ENCODE peak calls at places on chromosome 4, in ten cellular contexts. I is ACHN; H is NCI-H1694; Y is IMR-90; A is esophagus squamous epithelium; U is left colon; P is stimulated activated CD8-positive, alpha-beta memory T cell treated with anti-CD3 and anti-CD28 coated beads, Interleukin-4, amount 100 ng/mL, for 1 hour; C is tibial artery; O is lower leg skin; Q is stimulated activated CD4-positive, alpha-beta T cell treated with anti-CD3 and anti-CD28 coated beads, Interleukin-15, amount 100 ng/mL, for 1 hour. F is an unnamed sample.

GRCh38 chr4:7408166-7408565 is 26.6 kb downstream of the PSAPL1 start:
- DNase-seq in Y (no peak), Q (no peak), I (no peak), H (no peak), A (no peak), P (no peak), U (no peak), O (no peak), C (no peak), F (no peak)

GRCh38 chr4:61507091-61507490 is 307.0 kb downstream of the ADGRL3 start:
- DNase-seq in Y (no peak), I (no peak), P (no peak), H (no peak), O (no peak), U (no peak), C (no peak), Q (no peak), A (no peak), F (no peak)

GRCh38 chr4:165974647-165975335 is 101.8 kb downstream of the TLL1 start:
- DNase-seq in A (no peak), P (no peak), C (no peak), O (no peak), Y (no peak), Q (no peak), H (no peak), U (no peak), I (no peak), F (no peak)

GRCh38 chr4:87420431-87420830 is 1.9 kb upstream of the NUDT9 start:
- DNase-seq in I (no peak), A (no peak), U (no peak), O (no peak), H (no peak), P (no peak), C (no peak), Y (no peak), Q (no peak), F (no peak)

GRCh38 chr4:144754562-144755410 is 108.8 kb downstream of the HHIP start:
- DNase-seq in U (no peak), H (no peak), Q (no peak), A (no peak), P (no peak), Y (peak), C (no peak), I (peak), O (no peak), F (no peak)

GRCh38 chr4:1985780-1986577 is 22.8 kb downstream of the NELFA start:
- DNase-seq in P (no peak), I (no peak), A (no peak), U (peak), Q (no peak), O (peak), Y (no peak), H (no peak), C (no peak), F (no peak)

GRCh38 chr4:14916554-14917304 is 85.6 kb upstream of the CPEB2 start:
- DNase-seq in O (peak), I (peak), C (no peak), U (no peak), Q (no peak), Y (peak), P (no peak), A (no peak), H (no peak), F (no peak)

GRCh38 chr4:140807491-140808257 is 51.5 kb upstream of the TBC1D9 start:
- DNase-seq in A (no peak), Y (peak), O (no peak), I (no peak), H (no peak), U (no peak), Q (no peak), C (no peak), P (no peak), F (no peak)

GRCh38 chr4:4455199-4455865 is 68.4 kb downstream of the NSG1 start:
- DNase-seq in Y (no peak), I (no peak), P (no peak), H (no peak), O (no peak), U (no peak), C (no peak), Q (no peak), A (no peak), F (no peak)

GRCh38 chr4:26992657-26993361 is 132.2 kb downstream of the STIM2 start:
- DNase-seq in Q (no peak), U (no peak), H (no peak), I (no peak), O (no peak), Y (peak), A (no peak), C (no peak), P (no peak), F (no peak)

GRCh38 chr4:139763668-139764067 is 98.0 kb downstream of the MGST2 start:
- DNase-seq in Y (no peak), Q (no peak), O (no peak), A (no peak), C (no peak), U (no peak), P (no peak), I (no peak), H (no peak), F (no peak)

GRCh38 chr4:138063581-138063980 is 178.6 kb downstream of the SLC7A11 start:
- DNase-seq in O (no peak), Y (no peak), Q (no peak), I (no peak), H (no peak), C (no peak), A (no peak), P (no peak), U (no peak), F (no peak)

GRCh38 chr4:107718351-107718965 is 1.6 kb downstream of the PAPSS1 start:
- DNase-seq in I (no peak), P (no peak), U (no peak), C (no peak), O (no peak), Q (no peak), Y (no peak), A (no peak), H (no peak), F (no peak)

GRCh38 chr4:73998040-73999011 is at the start of gene CXCL5:
- DNase-seq in Y (peak), I (no peak), C (no peak), A (no peak), U (no peak), O (peak), P (no peak), H (no peak), Q (no peak), F (peak)

GRCh38 chr4:129546531-129546930 is 450.6 kb downstream of the C4orf33 start:
- DNase-seq in Y (no peak), P (no peak), U (no peak), C (no peak), O (no peak), I (no peak), H (no peak), Q (no peak), A (no peak), F (no peak)

GRCh38 chr4:150588341-150588740 is 6.4 kb downstream of the MAB21L2 start:
- DNase-seq in Y (no peak), U (no peak), H (no peak), O (no peak), P (no peak), A (no peak), Q (no peak), C (no peak), I (no peak), F (no peak)

GRCh38 chr4:10079951-10080873 is 36.4 kb downstream of the WDR1 start:
- DNase-seq in Q (no peak), U (no peak), P (no peak), H (no peak), C (peak), A (no peak), I (no peak), O (peak), Y (no peak), F (peak)

GRCh38 chr4:71110499-71110898 is 117.0 kb downstream of the DCK start:
- DNase-seq in C (no peak), I (no peak), O (no peak), Q (no peak), A (no peak), H (no peak), P (no peak), U (no peak), Y (no peak), F (no peak)

GRCh38 chr4:81351653-81352455 is 119.9 kb downstream of the RASGEF1B start:
- DNase-seq in H (peak), C (peak), I (peak), A (no peak), O (peak), U (peak), P (peak), Q (peak), Y (peak), F (peak)

GRCh38 chr4:22897520-22898108 is 204.9 kb downstream of the GBA3 start:
- DNase-seq in Y (peak), U (no peak), C (no peak), I (peak), O (no peak), Q (no peak), A (no peak), H (peak), P (no peak), F (peak)

GRCh38 chr4:25307596-25307995 is 5.0 kb upstream of the ZCCHC4 start:
- DNase-seq in Q (no peak), I (no peak), H (no peak), O (no peak), Y (no peak), U (no peak), P (no peak), C (no peak), A (no peak), F (no peak)

GRCh38 chr4:41935652-41936021 is 408 bp downstream of the TMEM33 start:
- DNase-seq in C (no peak), A (no peak), H (no peak), O (no peak), P (no peak), Y (peak), I (no peak), Q (peak), U (no peak), F (no peak)

GRCh38 chr4:101806914-101807313 is 16.4 kb downstream of the BANK1 start:
- DNase-seq in Q (no peak), U (no peak), C (no peak), P (no peak), O (no peak), I (peak), H (peak), A (peak), Y (no peak), F (no peak)

GRCh38 chr4:21882050-21882839 is 66.3 kb downstream of the KCNIP4 start:
- DNase-seq in O (no peak), A (no peak), P (no peak), Q (no peak), I (no peak), U (no peak), C (no peak), H (no peak), Y (peak), F (no peak)

GRCh38 chr4:65007841-65008439 is 598.7 kb upstream of the TECRL start:
- DNase-seq in H (peak), O (no peak), I (peak), U (no peak), Q (no peak), A (no peak), Y (no peak), C (no peak), P (no peak), F (no peak)

GRCh38 chr4:115537387-115537786 is 424.0 kb upstream of the NDST4 start:
- DNase-seq in A (no peak), Y (no peak), P (no peak), I (peak), O (no peak), C (no peak), U (no peak), Q (no peak), H (no peak), F (no peak)

GRCh38 chr4:35325908-35326453 is 918.3 kb downstream of the ARAP2 start:
- DNase-seq in P (no peak), Y (no peak), C (no peak), O (no peak), H (no peak), I (no peak), U (no peak), A (no peak), Q (no peak), F (no peak)

GRCh38 chr4:25351777-25352421 is 25.2 kb upstream of the ANAPC4 start:
- DNase-seq in Q (no peak), O (no peak), U (no peak), A (no peak), P (no peak), H (no peak), Y (peak), I (peak), C (no peak), F (no peak)

GRCh38 chr4:125283702-125284279 is 31.0 kb upstream of the FAT4 start:
- DNase-seq in Y (peak), P (no peak), I (peak), A (no peak), Q (no peak), O (no peak), U (no peak), H (no peak), C (no peak), F (no peak)

GRCh38 chr4:25031077-25031606 is 396 bp upstream of the LGI2 start:
- DNase-seq in P (no peak), Q (no peak), U (no peak), I (no peak), H (peak), O (no peak), Y (no peak), A (no peak), C (peak), F (no peak)

GRCh38 chr4:173752610-173753009 is 222.6 kb upstream of the HAND2 start:
- DNase-seq in C (no peak), A (no peak), O (no peak), I (peak), Y (peak), U (no peak), H (no peak), P (no peak), Q (no peak), F (no peak)

GRCh38 chr4:7073526-7074390 is 5.9 kb upstream of the GRPEL1 start:
- DNase-seq in C (peak), Y (peak), I (peak), P (no peak), Q (no peak), O (peak), A (no peak), U (no peak), H (peak), F (no peak)

GRCh38 chr4:62449538-62449937 is 1249.4 kb downstream of the ADGRL3 start:
- DNase-seq in H (no peak), O (no peak), A (no peak), I (no peak), U (no peak), C (no peak), Y (no peak), Q (no peak), P (no peak), F (no peak)

GRCh38 chr4:655735-656151 is 18.3 kb downstream of the ATP5ME start:
- DNase-seq in U (no peak), Y (no peak), O (no peak), C (no peak), Q (no peak), A (no peak), I (no peak), P (no peak), H (no peak), F (no peak)

GRCh38 chr4:26320159-26320452 is 708 bp upstream of the RBPJ start:
- DNase-seq in Q (no peak), O (no peak), U (no peak), H (no peak), P (no peak), Y (peak), C (no peak), I (peak), A (no peak), F (no peak)

GRCh38 chr4:121764702-121765367 is at the start of gene SMIM43:
- DNase-seq in P (no peak), C (no peak), Q (no peak), Y (no peak), H (no peak), U (no peak), O (no peak), A (no peak), I (peak), F (no peak)

GRCh38 chr4:90137545-90137944 is 10.4 kb downstream of the CCSER1 start:
- DNase-seq in C (no peak), H (no peak), O (no peak), Y (peak), P (no peak), I (peak), U (no peak), A (no peak), Q (no peak), F (no peak)

GRCh38 chr4:156475322-156475721 is 496.3 kb downstream of the PDGFC start:
- DNase-seq in I (peak), C (no peak), Y (peak), P (no peak), H (peak), A (no peak), O (no peak), Q (no peak), U (no peak), F (no peak)